ENCODE peak calls at places on chromosomes 1 and 21, in eight cellular contexts. One of them, this sample, is unnamed.

GRCh38 chr1:84698718-84699117 is 8.5 kb upstream of the SSX2IP start:
- DNase-seq in cardiac fibroblast: peak
- DNase-seq in CD8-positive, alpha-beta T cell: no peak
- DNase-seq in esophagus squamous epithelium: no peak
- DNase-seq in astrocyte of the cerebellum: peak
- DNase-seq in right atrium auricular region: no peak
- DNase-seq in AG10803: peak
- DNase-seq in OCI-LY7: no peak
- DNase-seq in this sample: peak

GRCh38 chr1:180277476-180278192 is 47.6 kb downstream of the LHX4 start:
- DNase-seq in cardiac fibroblast: no peak
- DNase-seq in CD8-positive, alpha-beta T cell: no peak
- DNase-seq in esophagus squamous epithelium: no peak
- DNase-seq in astrocyte of the cerebellum: no peak
- DNase-seq in right atrium auricular region: no peak
- DNase-seq in AG10803: no peak
- DNase-seq in OCI-LY7: no peak
- DNase-seq in this sample: no peak

GRCh38 chr1:74822851-74823443 is 90.0 kb downstream of the TYW3 start:
- DNase-seq in cardiac fibroblast: no peak
- DNase-seq in CD8-positive, alpha-beta T cell: no peak
- DNase-seq in esophagus squamous epithelium: no peak
- DNase-seq in astrocyte of the cerebellum: no peak
- DNase-seq in right atrium auricular region: no peak
- DNase-seq in AG10803: peak
- DNase-seq in OCI-LY7: no peak
- DNase-seq in this sample: no peak

GRCh38 chr1:10692401-10693021 is 103.9 kb downstream of the CASZ1 start:
- DNase-seq in cardiac fibroblast: no peak
- DNase-seq in CD8-positive, alpha-beta T cell: peak
- DNase-seq in esophagus squamous epithelium: no peak
- DNase-seq in astrocyte of the cerebellum: no peak
- DNase-seq in right atrium auricular region: no peak
- DNase-seq in AG10803: no peak
- DNase-seq in OCI-LY7: peak
- DNase-seq in this sample: no peak

GRCh38 chr1:220818421-220819173 is 31.9 kb downstream of the MTARC1 start:
- DNase-seq in cardiac fibroblast: peak
- DNase-seq in CD8-positive, alpha-beta T cell: no peak
- DNase-seq in esophagus squamous epithelium: no peak
- DNase-seq in astrocyte of the cerebellum: peak
- DNase-seq in right atrium auricular region: no peak
- DNase-seq in AG10803: peak
- DNase-seq in OCI-LY7: no peak
- DNase-seq in this sample: no peak

GRCh38 chr1:210489491-210489890 is 160.8 kb downstream of the HHAT start:
- DNase-seq in cardiac fibroblast: no peak
- DNase-seq in CD8-positive, alpha-beta T cell: no peak
- DNase-seq in esophagus squamous epithelium: no peak
- DNase-seq in astrocyte of the cerebellum: peak
- DNase-seq in right atrium auricular region: no peak
- DNase-seq in AG10803: peak
- DNase-seq in OCI-LY7: no peak
- DNase-seq in this sample: peak

GRCh38 chr1:71494163-71494562 is 413.3 kb upstream of the ZRANB2 start:
- DNase-seq in cardiac fibroblast: peak
- DNase-seq in CD8-positive, alpha-beta T cell: no peak
- DNase-seq in esophagus squamous epithelium: no peak
- DNase-seq in astrocyte of the cerebellum: no peak
- DNase-seq in right atrium auricular region: no peak
- DNase-seq in AG10803: peak
- DNase-seq in OCI-LY7: no peak
- DNase-seq in this sample: no peak

GRCh38 chr21:41979335-41979734 is 25.5 kb upstream of the C2CD2 start:
- DNase-seq in cardiac fibroblast: no peak
- DNase-seq in CD8-positive, alpha-beta T cell: no peak
- DNase-seq in esophagus squamous epithelium: no peak
- DNase-seq in astrocyte of the cerebellum: no peak
- DNase-seq in right atrium auricular region: no peak
- DNase-seq in AG10803: no peak
- DNase-seq in OCI-LY7: no peak
- DNase-seq in this sample: no peak

GRCh38 chr1:37391181-37391949 is 83.0 kb upstream of the ZC3H12A start:
- DNase-seq in cardiac fibroblast: no peak
- DNase-seq in CD8-positive, alpha-beta T cell: no peak
- DNase-seq in esophagus squamous epithelium: no peak
- DNase-seq in astrocyte of the cerebellum: no peak
- DNase-seq in right atrium auricular region: no peak
- DNase-seq in AG10803: no peak
- DNase-seq in OCI-LY7: no peak
- DNase-seq in this sample: peak

GRCh38 chr1:41500378-41500777 is 15.9 kb upstream of the EDN2 start:
- DNase-seq in cardiac fibroblast: no peak
- DNase-seq in CD8-positive, alpha-beta T cell: no peak
- DNase-seq in esophagus squamous epithelium: no peak
- DNase-seq in astrocyte of the cerebellum: no peak
- DNase-seq in right atrium auricular region: no peak
- DNase-seq in AG10803: peak
- DNase-seq in OCI-LY7: no peak
- DNase-seq in this sample: no peak

GRCh38 chr21:42319368-42319767 is 4.2 kb upstream of the TFF3 start:
- DNase-seq in cardiac fibroblast: no peak
- DNase-seq in CD8-positive, alpha-beta T cell: no peak
- DNase-seq in esophagus squamous epithelium: no peak
- DNase-seq in astrocyte of the cerebellum: no peak
- DNase-seq in right atrium auricular region: peak
- DNase-seq in AG10803: no peak
- DNase-seq in OCI-LY7: peak
- DNase-seq in this sample: no peak

GRCh38 chr1:85940621-85941306 is 215.8 kb downstream of the COL24A1 start:
- DNase-seq in cardiac fibroblast: no peak
- DNase-seq in CD8-positive, alpha-beta T cell: no peak
- DNase-seq in esophagus squamous epithelium: no peak
- DNase-seq in astrocyte of the cerebellum: no peak
- DNase-seq in right atrium auricular region: no peak
- DNase-seq in AG10803: peak
- DNase-seq in OCI-LY7: no peak
- DNase-seq in this sample: peak

GRCh38 chr1:101728029-101728428 is 268.7 kb downstream of the OLFM3 start:
- DNase-seq in cardiac fibroblast: no peak
- DNase-seq in CD8-positive, alpha-beta T cell: no peak
- DNase-seq in esophagus squamous epithelium: no peak
- DNase-seq in astrocyte of the cerebellum: no peak
- DNase-seq in right atrium auricular region: no peak
- DNase-seq in AG10803: no peak
- DNase-seq in OCI-LY7: no peak
- DNase-seq in this sample: no peak

GRCh38 chr1:247079141-247079874 is 697 bp upstream of the ZNF670 start:
- DNase-seq in cardiac fibroblast: no peak
- DNase-seq in CD8-positive, alpha-beta T cell: no peak
- DNase-seq in esophagus squamous epithelium: no peak
- DNase-seq in astrocyte of the cerebellum: no peak
- DNase-seq in right atrium auricular region: no peak
- DNase-seq in AG10803: no peak
- DNase-seq in OCI-LY7: no peak
- DNase-seq in this sample: no peak

GRCh38 chr1:218646288-218646687 is 301.2 kb downstream of the TGFB2 start:
- DNase-seq in cardiac fibroblast: no peak
- DNase-seq in CD8-positive, alpha-beta T cell: no peak
- DNase-seq in esophagus squamous epithelium: no peak
- DNase-seq in astrocyte of the cerebellum: no peak
- DNase-seq in right atrium auricular region: no peak
- DNase-seq in AG10803: no peak
- DNase-seq in OCI-LY7: no peak
- DNase-seq in this sample: no peak

GRCh38 chr1:111442457-111442856 is 6.6 kb downstream of the WDR77 start:
- DNase-seq in cardiac fibroblast: no peak
- DNase-seq in CD8-positive, alpha-beta T cell: no peak
- DNase-seq in esophagus squamous epithelium: no peak
- DNase-seq in astrocyte of the cerebellum: no peak
- DNase-seq in right atrium auricular region: no peak
- DNase-seq in AG10803: no peak
- DNase-seq in OCI-LY7: no peak
- DNase-seq in this sample: no peak

GRCh38 chr1:111436726-111437125 is 9.2 kb upstream of the OVGP1 start:
- DNase-seq in cardiac fibroblast: peak
- DNase-seq in CD8-positive, alpha-beta T cell: no peak
- DNase-seq in esophagus squamous epithelium: no peak
- DNase-seq in astrocyte of the cerebellum: no peak
- DNase-seq in right atrium auricular region: no peak
- DNase-seq in AG10803: peak
- DNase-seq in OCI-LY7: no peak
- DNase-seq in this sample: no peak

GRCh38 chr1:111439461-111440351 is 9.3 kb downstream of the WDR77 start:
- DNase-seq in cardiac fibroblast: no peak
- DNase-seq in CD8-positive, alpha-beta T cell: no peak
- DNase-seq in esophagus squamous epithelium: no peak
- DNase-seq in astrocyte of the cerebellum: no peak
- DNase-seq in right atrium auricular region: no peak
- DNase-seq in AG10803: no peak
- DNase-seq in OCI-LY7: no peak
- DNase-seq in this sample: no peak

GRCh38 chr1:111444031-111444430 is 5.0 kb downstream of the WDR77 start:
- DNase-seq in cardiac fibroblast: no peak
- DNase-seq in CD8-positive, alpha-beta T cell: no peak
- DNase-seq in esophagus squamous epithelium: no peak
- DNase-seq in astrocyte of the cerebellum: no peak
- DNase-seq in right atrium auricular region: no peak
- DNase-seq in AG10803: no peak
- DNase-seq in OCI-LY7: no peak
- DNase-seq in this sample: no peak

DNA sequence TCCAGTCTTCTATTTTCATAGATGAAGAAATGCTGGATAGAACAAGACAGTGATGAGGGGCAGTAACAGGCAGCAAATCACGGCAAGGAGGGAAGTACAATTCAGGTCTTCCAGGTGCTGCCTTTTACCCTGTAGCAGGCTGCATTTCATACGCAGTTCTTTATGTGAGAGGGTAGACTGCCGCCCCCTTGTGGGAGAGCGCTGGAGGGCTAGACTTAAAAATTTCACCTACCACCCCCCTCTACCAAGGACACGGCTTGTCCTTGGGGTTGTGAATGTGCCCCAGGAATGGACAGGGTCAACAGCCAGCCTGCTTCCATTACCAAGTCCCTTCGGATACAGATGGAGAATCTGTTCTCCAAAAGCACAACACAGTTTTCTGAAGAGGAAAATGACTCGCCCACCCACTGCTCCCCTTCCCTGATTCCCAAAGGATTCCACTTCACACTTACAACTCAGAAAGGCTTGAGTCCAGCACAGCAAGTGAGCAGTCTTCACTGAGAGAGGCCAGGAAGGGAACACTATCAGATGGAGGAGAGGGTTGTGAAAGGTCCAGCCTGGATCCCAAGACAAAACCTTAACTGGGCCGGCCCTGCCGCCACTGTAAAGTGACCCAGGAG is 7.4 kb downstream of the WDR77 start:
- DNase-seq in cardiac fibroblast: peak
- DNase-seq in CD8-positive, alpha-beta T cell: peak
- DNase-seq in esophagus squamous epithelium: no peak
- DNase-seq in astrocyte of the cerebellum: no peak
- DNase-seq in right atrium auricular region: no peak
- DNase-seq in AG10803: peak
- DNase-seq in OCI-LY7: peak
- DNase-seq in this sample: peak
- TF ChIP-seq CTCF in cardiac fibroblast: peak
- TF ChIP-seq CTCF in CD8-positive, alpha-beta T cell: peak
- TF ChIP-seq CTCF in esophagus squamous epithelium: peak
- TF ChIP-seq CTCF in astrocyte of the cerebellum: peak
- TF ChIP-seq CTCF in right atrium auricular region: no peak
- TF ChIP-seq CTCF in AG10803: peak
- TF ChIP-seq CTCF in OCI-LY7: peak
- TF ChIP-seq CTCF in this sample: peak

GRCh38 chr1:3623441-3624150 is 1.2 kb upstream of the TPRG1L start:
- DNase-seq in cardiac fibroblast: no peak
- DNase-seq in CD8-positive, alpha-beta T cell: no peak
- DNase-seq in esophagus squamous epithelium: no peak
- DNase-seq in astrocyte of the cerebellum: no peak
- DNase-seq in right atrium auricular region: no peak
- DNase-seq in AG10803: no peak
- DNase-seq in OCI-LY7: no peak
- DNase-seq in this sample: no peak
- H3K4me3 ChIP-seq in cardiac fibroblast: peak
- H3K4me3 ChIP-seq in CD8-positive, alpha-beta T cell: peak
- H3K4me3 ChIP-seq in esophagus squamous epithelium: peak
- H3K4me3 ChIP-seq in astrocyte of the cerebellum: peak
- H3K4me3 ChIP-seq in right atrium auricular region: peak
- H3K4me3 ChIP-seq in AG10803: peak
- H3K4me3 ChIP-seq in OCI-LY7: peak
- H3K4me3 ChIP-seq in this sample: peak

GRCh38 chr21:44618909-44619308 is 7.0 kb downstream of the KRTAP10-8 start:
- DNase-seq in cardiac fibroblast: no peak
- DNase-seq in CD8-positive, alpha-beta T cell: peak
- DNase-seq in esophagus squamous epithelium: no peak
- DNase-seq in astrocyte of the cerebellum: no peak
- DNase-seq in right atrium auricular region: peak
- DNase-seq in AG10803: no peak
- DNase-seq in OCI-LY7: peak
- DNase-seq in this sample: no peak

GRCh38 chr21:44619886-44620285 is 7.0 kb upstream of the KRTAP10-9 start:
- DNase-seq in cardiac fibroblast: no peak
- DNase-seq in CD8-positive, alpha-beta T cell: no peak
- DNase-seq in esophagus squamous epithelium: no peak
- DNase-seq in astrocyte of the cerebellum: no peak
- DNase-seq in right atrium auricular region: no peak
- DNase-seq in AG10803: no peak
- DNase-seq in OCI-LY7: no peak
- DNase-seq in this sample: no peak

GRCh38 chr21:44617071-44617501 is 5.2 kb downstream of the KRTAP10-8 start:
- DNase-seq in cardiac fibroblast: no peak
- DNase-seq in CD8-positive, alpha-beta T cell: no peak
- DNase-seq in esophagus squamous epithelium: no peak
- DNase-seq in astrocyte of the cerebellum: no peak
- DNase-seq in right atrium auricular region: peak
- DNase-seq in AG10803: no peak
- DNase-seq in OCI-LY7: no peak
- DNase-seq in this sample: no peak

GRCh38 chr21:44616591-44616926 is 4.7 kb downstream of the KRTAP10-8 start:
- DNase-seq in cardiac fibroblast: no peak
- DNase-seq in CD8-positive, alpha-beta T cell: no peak
- DNase-seq in esophagus squamous epithelium: no peak
- DNase-seq in astrocyte of the cerebellum: no peak
- DNase-seq in right atrium auricular region: peak
- DNase-seq in AG10803: no peak
- DNase-seq in OCI-LY7: no peak
- DNase-seq in this sample: no peak

GRCh38 chr21:44618504-44618903 is 6.6 kb downstream of the KRTAP10-8 start:
- DNase-seq in cardiac fibroblast: peak
- DNase-seq in CD8-positive, alpha-beta T cell: no peak
- DNase-seq in esophagus squamous epithelium: no peak
- DNase-seq in astrocyte of the cerebellum: no peak
- DNase-seq in right atrium auricular region: peak
- DNase-seq in AG10803: peak
- DNase-seq in OCI-LY7: peak
- DNase-seq in this sample: peak
- TF ChIP-seq CTCF in cardiac fibroblast: peak
- TF ChIP-seq CTCF in CD8-positive, alpha-beta T cell: no peak
- TF ChIP-seq CTCF in esophagus squamous epithelium: no peak
- TF ChIP-seq CTCF in astrocyte of the cerebellum: no peak
- TF ChIP-seq CTCF in right atrium auricular region: no peak
- TF ChIP-seq CTCF in AG10803: peak
- TF ChIP-seq CTCF in OCI-LY7: no peak
- TF ChIP-seq CTCF in this sample: peak

GRCh38 chr1:9590945-9591668 is 2.4 kb downstream of the TMEM201 start:
- DNase-seq in cardiac fibroblast: no peak
- DNase-seq in CD8-positive, alpha-beta T cell: no peak
- DNase-seq in esophagus squamous epithelium: no peak
- DNase-seq in astrocyte of the cerebellum: no peak
- DNase-seq in right atrium auricular region: no peak
- DNase-seq in AG10803: no peak
- DNase-seq in OCI-LY7: peak
- DNase-seq in this sample: no peak
- H3K4me3 ChIP-seq in cardiac fibroblast: no peak
- H3K4me3 ChIP-seq in CD8-positive, alpha-beta T cell: no peak
- H3K4me3 ChIP-seq in esophagus squamous epithelium: no peak
- H3K4me3 ChIP-seq in astrocyte of the cerebellum: no peak
- H3K4me3 ChIP-seq in right atrium auricular region: no peak
- H3K4me3 ChIP-seq in AG10803: no peak
- H3K4me3 ChIP-seq in OCI-LY7: peak
- H3K4me3 ChIP-seq in this sample: no peak

This sample was measured in choroid plexus epithelial cell.